ENCODE peak calls at places on chromosomes 12 and 14, in eight cellular contexts. One of them, this sample, is unnamed.

GRCh38 chr14:61838661-61839060 is 76.4 kb downstream of the SNAPC1 start:
- DNase-seq in endodermal cell: no peak
- DNase-seq in NCI-H1417: no peak
- DNase-seq in natural killer cell treated with Interleukin-12 subunit alpha and Interleukin-12 subunit beta and Interleukin-15 and Interleukin-18, amount 100 ng/mL, for 72 hours: no peak
- DNase-seq in RWPE1: no peak
- DNase-seq in fibroblast of lung: no peak
- DNase-seq in MM.1S: no peak
- DNase-seq in GM13977: no peak
- DNase-seq in this sample: no peak

GRCh38 chr14:102218688-102219087 is 79.0 kb downstream of the WDR20 start:
- DNase-seq in RWPE1: no peak
- DNase-seq in MM.1S: no peak
- DNase-seq in fibroblast of lung: no peak
- DNase-seq in endodermal cell: no peak
- DNase-seq in GM13977: no peak
- DNase-seq in NCI-H1417: no peak
- DNase-seq in natural killer cell treated with Interleukin-12 subunit alpha and Interleukin-12 subunit beta and Interleukin-15 and Interleukin-18, amount 100 ng/mL, for 72 hours: no peak
- DNase-seq in this sample: peak

GRCh38 chr14:52706286-52706685 is 714 bp upstream of the PSMC6 start:
- DNase-seq in endodermal cell: no peak
- DNase-seq in MM.1S: no peak
- DNase-seq in fibroblast of lung: peak
- DNase-seq in GM13977: no peak
- DNase-seq in natural killer cell treated with Interleukin-12 subunit alpha and Interleukin-12 subunit beta and Interleukin-15 and Interleukin-18, amount 100 ng/mL, for 72 hours: no peak
- DNase-seq in NCI-H1417: no peak
- DNase-seq in RWPE1: no peak
- DNase-seq in this sample: no peak

GRCh38 chr14:59627011-59627520 is 50.5 kb upstream of the CCDC175 start:
- DNase-seq in endodermal cell: no peak
- DNase-seq in GM13977: no peak
- DNase-seq in RWPE1: no peak
- DNase-seq in MM.1S: no peak
- DNase-seq in natural killer cell treated with Interleukin-12 subunit alpha and Interleukin-12 subunit beta and Interleukin-15 and Interleukin-18, amount 100 ng/mL, for 72 hours: no peak
- DNase-seq in fibroblast of lung: no peak
- DNase-seq in NCI-H1417: no peak
- DNase-seq in this sample: no peak

GRCh38 chr14:101855958-101856357 is 94.4 kb downstream of the PPP2R5C start:
- DNase-seq in fibroblast of lung: no peak
- DNase-seq in GM13977: no peak
- DNase-seq in endodermal cell: no peak
- DNase-seq in NCI-H1417: peak
- DNase-seq in natural killer cell treated with Interleukin-12 subunit alpha and Interleukin-12 subunit beta and Interleukin-15 and Interleukin-18, amount 100 ng/mL, for 72 hours: no peak
- DNase-seq in RWPE1: no peak
- DNase-seq in MM.1S: no peak
- DNase-seq in this sample: no peak

GRCh38 chr14:64410084-64410774 is 22.1 kb downstream of the MTHFD1 start:
- DNase-seq in MM.1S: no peak
- DNase-seq in GM13977: no peak
- DNase-seq in natural killer cell treated with Interleukin-12 subunit alpha and Interleukin-12 subunit beta and Interleukin-15 and Interleukin-18, amount 100 ng/mL, for 72 hours: no peak
- DNase-seq in endodermal cell: peak
- DNase-seq in NCI-H1417: peak
- DNase-seq in RWPE1: no peak
- DNase-seq in fibroblast of lung: peak
- DNase-seq in this sample: no peak

GRCh38 chr12:51521554-51522276 is 69.3 kb upstream of the SCN8A start:
- DNase-seq in NCI-H1417: peak
- DNase-seq in RWPE1: no peak
- DNase-seq in fibroblast of lung: peak
- DNase-seq in endodermal cell: peak
- DNase-seq in MM.1S: no peak
- DNase-seq in GM13977: no peak
- DNase-seq in natural killer cell treated with Interleukin-12 subunit alpha and Interleukin-12 subunit beta and Interleukin-15 and Interleukin-18, amount 100 ng/mL, for 72 hours: no peak
- DNase-seq in this sample: no peak

GRCh38 chr12:9813821-9814798 is 13.2 kb upstream of the KLRF1 start:
- DNase-seq in GM13977: peak
- DNase-seq in natural killer cell treated with Interleukin-12 subunit alpha and Interleukin-12 subunit beta and Interleukin-15 and Interleukin-18, amount 100 ng/mL, for 72 hours: peak
- DNase-seq in fibroblast of lung: peak
- DNase-seq in NCI-H1417: no peak
- DNase-seq in MM.1S: peak
- DNase-seq in RWPE1: peak
- DNase-seq in endodermal cell: peak
- DNase-seq in this sample: peak

GRCh38 chr14:101781240-101782061 is 19.9 kb downstream of the PPP2R5C start:
- DNase-seq in endodermal cell: peak
- DNase-seq in GM13977: peak
- DNase-seq in NCI-H1417: peak
- DNase-seq in natural killer cell treated with Interleukin-12 subunit alpha and Interleukin-12 subunit beta and Interleukin-15 and Interleukin-18, amount 100 ng/mL, for 72 hours: peak
- DNase-seq in MM.1S: no peak
- DNase-seq in RWPE1: no peak
- DNase-seq in fibroblast of lung: peak
- DNase-seq in this sample: peak

GRCh38 chr12:51036165-51036765 is 10.1 kb upstream of the SLC11A2 start:
- DNase-seq in natural killer cell treated with Interleukin-12 subunit alpha and Interleukin-12 subunit beta and Interleukin-15 and Interleukin-18, amount 100 ng/mL, for 72 hours: no peak
- DNase-seq in fibroblast of lung: no peak
- DNase-seq in NCI-H1417: no peak
- DNase-seq in MM.1S: no peak
- DNase-seq in RWPE1: no peak
- DNase-seq in endodermal cell: no peak
- DNase-seq in GM13977: no peak
- DNase-seq in this sample: no peak

GRCh38 chr12:78036889-78037288 is 206.2 kb downstream of the NAV3 start:
- DNase-seq in RWPE1: no peak
- DNase-seq in fibroblast of lung: no peak
- DNase-seq in endodermal cell: no peak
- DNase-seq in MM.1S: no peak
- DNase-seq in natural killer cell treated with Interleukin-12 subunit alpha and Interleukin-12 subunit beta and Interleukin-15 and Interleukin-18, amount 100 ng/mL, for 72 hours: no peak
- DNase-seq in NCI-H1417: no peak
- DNase-seq in GM13977: no peak
- DNase-seq in this sample: no peak